ENCODE peak calls at places on chromosomes 7 and 10, in five cellular contexts. B is CD4-positive, alpha-beta memory T cell; L is brain microvascular endothelial cell; Y is epithelial cell of esophagus; S is stimulated activated CD4-positive, alpha-beta T cell treated with anti-CD3 and anti-CD28 coated beads, Interleukin-15, amount 100 ng/mL, for 24 hours. H is an unnamed sample.

GRCh38 chr7:139886206-139886605 is 57.1 kb downstream of the TBXAS1 start:
- DNase-seq in S (no peak), B (no peak), L (no peak), Y (peak; percentile 38), H (no peak)

GRCh38 chr10:63383141-63383540 is 82.6 kb downstream of the JMJD1C start:
- DNase-seq in L (no peak), B (no peak), S (no peak), Y (no peak), H (no peak)

GRCh38 chr10:3774814-3775670 is 10.0 kb downstream of the KLF6 start:
- DNase-seq in S (peak; percentile 39), L (peak; percentile 85), Y (peak; percentile 91), B (no peak), H (peak; percentile 58)

GRCh38 chr10:31912289-31912688 is 16.3 kb downstream of the ARHGAP12 start:
- DNase-seq in S (no peak), B (no peak), Y (peak; percentile 62), L (no peak), H (no peak)

GRCh38 chr10:79052311-79053080 is 16.3 kb upstream of the ZMIZ1 start:
- DNase-seq in B (peak; percentile 35), L (no peak), S (peak; percentile 38), Y (peak; percentile 46), H (peak; percentile 42)

GRCh38 chr7:27137603-27138410 is 5.7 kb downstream of the HOXA5 start:
- DNase-seq in L (no peak), Y (no peak), B (no peak), S (no peak), H (no peak)

GRCh38 chr7:130189281-130189782 is 15.9 kb downstream of the TMEM209 start:
- DNase-seq in L (no peak), B (no peak), S (no peak), Y (no peak), H (no peak)

GRCh38 chr10:74310652-74311257 is 159.7 kb downstream of the ADK start:
- DNase-seq in L (no peak), B (no peak), Y (no peak), S (no peak), H (no peak)

GRCh38 chr10:32379314-32379949 is 32.5 kb upstream of the EPC1 start:
- DNase-seq in L (peak; percentile 59), B (peak; percentile 64), Y (peak; percentile 81), S (no peak), H (no peak)

GRCh38 chr10:46106410-46107255 is 60.6 kb upstream of the MSMB start:
- DNase-seq in S (peak; percentile 70), Y (peak; percentile 36), L (peak; percentile 6), B (peak; percentile 48), H (peak; percentile 75)

GRCh38 chr10:1241322-1241890 is 185.2 kb downstream of the WDR37 start:
- DNase-seq in B (no peak), Y (no peak), S (no peak), L (no peak), H (no peak)

GRCh38 chr10:30883116-30883515 is 148.5 kb downstream of the ZNF438 start:
- DNase-seq in L (no peak), Y (no peak), S (no peak), B (no peak), H (no peak)

GRCh38 chr7:106515321-106515720 is 145.6 kb downstream of the CCDC71L start:
- DNase-seq in L (no peak), B (no peak), Y (no peak), S (no peak), H (no peak)

GRCh38 chr7:151131622-151132293 is 35.7 kb downstream of the GBX1 start:
- DNase-seq in B (no peak), S (no peak), Y (no peak), L (no peak), H (no peak)

GRCh38 chr10:132077091-132077490 is 11.3 kb downstream of the JAKMIP3 start:
- DNase-seq in S (no peak), L (no peak), B (no peak), Y (no peak), H (no peak)

GRCh38 chr10:359762-360161 is 224.5 kb downstream of the ZMYND11 start:
- DNase-seq in B (no peak), S (no peak), L (no peak), Y (no peak), H (no peak)

GRCh38 chr10:62887642-62888041 is 71.5 kb upstream of the EGR2 start:
- DNase-seq in S (no peak), B (no peak), Y (no peak), L (no peak), H (no peak)

GRCh38 chr7:2955177-2955768 is 88.4 kb downstream of the CARD11 start:
- DNase-seq in Y (no peak), L (no peak), B (no peak), S (no peak), H (no peak)

GRCh38 chr10:75468612-75469011 is 37.2 kb downstream of the LRMDA start:
- DNase-seq in Y (no peak), L (no peak), B (no peak), S (no peak), H (no peak)

GRCh38 chr10:131733596-131733995 is 167.2 kb upstream of the PPP2R2D start:
- DNase-seq in B (no peak), S (no peak), Y (no peak), L (no peak), H (no peak)

GRCh38 chr7:150322833-150323681 is at the start of the genes ACTR3C and LRRC61:
- DNase-seq in B (peak; percentile 54), L (no peak), Y (peak; percentile 42), S (peak; percentile 79), H (no peak)

GRCh38 chr10:132076578-132077081 is 10.9 kb downstream of the JAKMIP3 start:
- DNase-seq in Y (no peak), S (no peak), L (no peak), B (no peak), H (no peak)

GRCh38 chr7:112495820-112496462 is 15.2 kb downstream of the LSMEM1 start:
- DNase-seq in Y (peak; percentile 73), S (peak; percentile 40), L (peak; percentile 51), B (peak; percentile 7), H (no peak)

GRCh38 chr10:8369666-8370065 is 315.2 kb downstream of the GATA3 start:
- DNase-seq in L (no peak), S (peak; percentile 15), Y (peak; percentile 59), B (no peak), H (no peak)

GRCh38 chr10:4981722-4982471 is 18.7 kb downstream of the AKR1C1 start:
- DNase-seq in S (no peak), L (no peak), Y (peak; percentile 74), B (no peak), H (no peak)

GRCh38 chr10:94010116-94010515 is 16.4 kb downstream of the PLCE1 start:
- DNase-seq in L (no peak), B (no peak), S (no peak), Y (no peak), H (no peak)

GRCh38 chr10:96714031-96714590 is 6.2 kb downstream of the PIK3AP1 start:
- DNase-seq in B (no peak), Y (peak; percentile 52), L (no peak), S (no peak), H (no peak)